ENCODE peak calls at places on chromosomes 4 and X, in six cellular contexts. One of them, this sample, is unnamed.

GRCh38 chr4:185651137-185651677 is 115.9 kb upstream of the PDLIM3 start:
- DNase-seq in tibial artery: no peak
- DNase-seq in OCI-LY7: no peak
- DNase-seq in ascending aorta: no peak
- DNase-seq in type B pancreatic cell: no peak
- DNase-seq in hepatocyte: no peak
- DNase-seq in this sample: no peak

GRCh38 chr4:109701566-109702399 is 1.5 kb downstream of the CASP6 start:
- DNase-seq in hepatocyte: peak; percentile 61
- DNase-seq in ascending aorta: no peak
- DNase-seq in type B pancreatic cell: no peak
- DNase-seq in OCI-LY7: peak; percentile 11
- DNase-seq in tibial artery: no peak
- DNase-seq in this sample: no peak

GRCh38 chrX:102976793-102977495 is 39.9 kb downstream of the RAB40AL start:
- DNase-seq in type B pancreatic cell: no peak
- DNase-seq in hepatocyte: no peak
- DNase-seq in tibial artery: no peak
- DNase-seq in ascending aorta: no peak
- DNase-seq in OCI-LY7: no peak
- DNase-seq in this sample: peak; percentile 18

GRCh38 chr4:106809083-106809482 is 227.0 kb downstream of the DKK2 start:
- DNase-seq in ascending aorta: no peak
- DNase-seq in tibial artery: no peak
- DNase-seq in type B pancreatic cell: no peak
- DNase-seq in hepatocyte: peak; percentile 49
- DNase-seq in OCI-LY7: no peak
- DNase-seq in this sample: peak; percentile 34

GRCh38 chr4:140790171-140790570 is 34.0 kb upstream of the TBC1D9 start:
- DNase-seq in type B pancreatic cell: no peak
- DNase-seq in ascending aorta: no peak
- DNase-seq in OCI-LY7: no peak
- DNase-seq in tibial artery: no peak
- DNase-seq in hepatocyte: no peak
- DNase-seq in this sample: no peak

GRCh38 chr4:163191999-163192398 is 25.3 kb upstream of the NAF1 start:
- DNase-seq in type B pancreatic cell: no peak
- DNase-seq in OCI-LY7: peak; percentile 11
- DNase-seq in ascending aorta: no peak
- DNase-seq in tibial artery: no peak
- DNase-seq in hepatocyte: no peak
- DNase-seq in this sample: no peak

GRCh38 chrX:138865093-138865649 is 153.7 kb upstream of the FGF13 start:
- DNase-seq in ascending aorta: no peak
- DNase-seq in type B pancreatic cell: no peak
- DNase-seq in tibial artery: no peak
- DNase-seq in OCI-LY7: no peak
- DNase-seq in hepatocyte: no peak
- DNase-seq in this sample: no peak

GRCh38 chr4:3291969-3292570 is 751 bp upstream of the RGS12 start:
- DNase-seq in tibial artery: peak; percentile 54
- DNase-seq in OCI-LY7: peak; percentile 4
- DNase-seq in ascending aorta: peak; percentile 83
- DNase-seq in type B pancreatic cell: peak; percentile 74
- DNase-seq in hepatocyte: peak; percentile 80
- DNase-seq in this sample: no peak

GRCh38 chrX:153539171-153539978 is 21.9 kb downstream of the ATP2B3 start:
- DNase-seq in OCI-LY7: peak; percentile 39
- DNase-seq in tibial artery: peak; percentile 32
- DNase-seq in hepatocyte: peak; percentile 79
- DNase-seq in ascending aorta: peak; percentile 74
- DNase-seq in type B pancreatic cell: peak; percentile 82
- DNase-seq in this sample: peak; percentile 4

GRCh38 chr4:186037692-186038658 is 31.0 kb upstream of the TLR3 start:
- DNase-seq in tibial artery: peak; percentile 45
- DNase-seq in type B pancreatic cell: no peak
- DNase-seq in ascending aorta: no peak
- DNase-seq in hepatocyte: peak; percentile 83
- DNase-seq in OCI-LY7: peak; percentile 73
- DNase-seq in this sample: peak; percentile 59

GRCh38 chrX:103293118-103293517 is 16.6 kb upstream of the TCEAL5 start:
- DNase-seq in OCI-LY7: no peak
- DNase-seq in ascending aorta: no peak
- DNase-seq in type B pancreatic cell: no peak
- DNase-seq in tibial artery: no peak
- DNase-seq in hepatocyte: no peak
- DNase-seq in this sample: no peak

GRCh38 chrX:28189011-28189410 is 207.8 kb upstream of the DCAF8L1 start:
- DNase-seq in type B pancreatic cell: no peak
- DNase-seq in hepatocyte: no peak
- DNase-seq in OCI-LY7: no peak
- DNase-seq in ascending aorta: no peak
- DNase-seq in tibial artery: no peak
- DNase-seq in this sample: no peak

GRCh38 chr4:120432451-120432850 is 365.8 kb upstream of the MAD2L1 start:
- DNase-seq in ascending aorta: no peak
- DNase-seq in OCI-LY7: no peak
- DNase-seq in hepatocyte: no peak
- DNase-seq in tibial artery: no peak
- DNase-seq in type B pancreatic cell: no peak
- DNase-seq in this sample: no peak

GRCh38 chr4:67545199-67545995 is at the start of gene CENPC:
- DNase-seq in hepatocyte: peak; percentile 98
- DNase-seq in ascending aorta: peak; percentile 98
- DNase-seq in OCI-LY7: peak; percentile 98
- DNase-seq in tibial artery: peak; percentile 98
- DNase-seq in type B pancreatic cell: peak; percentile 93
- DNase-seq in this sample: peak; percentile 94

GRCh38 chr4:156255205-156255604 is 301.5 kb upstream of the CTSO start:
- DNase-seq in hepatocyte: no peak
- DNase-seq in type B pancreatic cell: no peak
- DNase-seq in ascending aorta: no peak
- DNase-seq in tibial artery: no peak
- DNase-seq in OCI-LY7: no peak
- DNase-seq in this sample: no peak

GRCh38 chrX:136577562-136577961 is 45.5 kb downstream of the VGLL1 start:
- DNase-seq in ascending aorta: no peak
- DNase-seq in tibial artery: peak; percentile 28
- DNase-seq in type B pancreatic cell: no peak
- DNase-seq in OCI-LY7: peak; percentile 34
- DNase-seq in hepatocyte: peak; percentile 61
- DNase-seq in this sample: no peak

GRCh38 chr4:15400911-15401671 is 26.7 kb upstream of the C1QTNF7 start:
- DNase-seq in OCI-LY7: no peak
- DNase-seq in ascending aorta: peak; percentile 89
- DNase-seq in tibial artery: peak; percentile 81
- DNase-seq in hepatocyte: peak; percentile 13
- DNase-seq in type B pancreatic cell: no peak
- DNase-seq in this sample: peak; percentile 62

GRCh38 chr4:106270708-106271107 is 45.3 kb downstream of the TBCK start:
- DNase-seq in hepatocyte: no peak
- DNase-seq in ascending aorta: no peak
- DNase-seq in tibial artery: no peak
- DNase-seq in type B pancreatic cell: no peak
- DNase-seq in OCI-LY7: no peak
- DNase-seq in this sample: no peak

GRCh38 chr4:74410272-74410671 is 34.7 kb upstream of the AREG start:
- DNase-seq in OCI-LY7: no peak
- DNase-seq in ascending aorta: no peak
- DNase-seq in hepatocyte: no peak
- DNase-seq in tibial artery: no peak
- DNase-seq in type B pancreatic cell: no peak
- DNase-seq in this sample: no peak

GRCh38 chr4:47031713-47032404 is 492 bp downstream of the GABRB1 start:
- DNase-seq in type B pancreatic cell: no peak
- DNase-seq in ascending aorta: no peak
- DNase-seq in hepatocyte: peak; percentile 35
- DNase-seq in OCI-LY7: no peak
- DNase-seq in tibial artery: no peak
- DNase-seq in this sample: no peak

GRCh38 chrX:122055979-122056715 is 1008.7 kb downstream of the GLUD2 start:
- DNase-seq in ascending aorta: no peak
- DNase-seq in type B pancreatic cell: no peak
- DNase-seq in OCI-LY7: no peak
- DNase-seq in hepatocyte: no peak
- DNase-seq in tibial artery: no peak
- DNase-seq in this sample: no peak

GRCh38 chrX:50697691-50698090 is 116.3 kb downstream of the SHROOM4 start:
- DNase-seq in OCI-LY7: no peak
- DNase-seq in hepatocyte: peak; percentile 44
- DNase-seq in ascending aorta: no peak
- DNase-seq in tibial artery: no peak
- DNase-seq in type B pancreatic cell: no peak
- DNase-seq in this sample: peak; percentile 22

GRCh38 chrX:134247492-134247891 is 10.5 kb downstream of the CCDC160 start:
- DNase-seq in type B pancreatic cell: no peak
- DNase-seq in OCI-LY7: no peak
- DNase-seq in ascending aorta: no peak
- DNase-seq in tibial artery: no peak
- DNase-seq in hepatocyte: no peak
- DNase-seq in this sample: no peak

GRCh38 chrX:134244043-134244442 is 7.1 kb downstream of the CCDC160 start:
- DNase-seq in tibial artery: no peak
- DNase-seq in hepatocyte: no peak
- DNase-seq in type B pancreatic cell: no peak
- DNase-seq in OCI-LY7: no peak
- DNase-seq in ascending aorta: no peak
- DNase-seq in this sample: no peak

GRCh38 chrX:134249231-134249630 is 12.2 kb downstream of the CCDC160 start:
- DNase-seq in hepatocyte: no peak
- DNase-seq in ascending aorta: no peak
- DNase-seq in tibial artery: no peak
- DNase-seq in OCI-LY7: no peak
- DNase-seq in type B pancreatic cell: no peak
- DNase-seq in this sample: no peak

GRCh38 chrX:134241960-134242619 is 5.1 kb downstream of the CCDC160 start:
- DNase-seq in OCI-LY7: no peak
- DNase-seq in hepatocyte: no peak
- DNase-seq in ascending aorta: no peak
- DNase-seq in type B pancreatic cell: no peak
- DNase-seq in tibial artery: no peak
- DNase-seq in this sample: no peak

DNA sequence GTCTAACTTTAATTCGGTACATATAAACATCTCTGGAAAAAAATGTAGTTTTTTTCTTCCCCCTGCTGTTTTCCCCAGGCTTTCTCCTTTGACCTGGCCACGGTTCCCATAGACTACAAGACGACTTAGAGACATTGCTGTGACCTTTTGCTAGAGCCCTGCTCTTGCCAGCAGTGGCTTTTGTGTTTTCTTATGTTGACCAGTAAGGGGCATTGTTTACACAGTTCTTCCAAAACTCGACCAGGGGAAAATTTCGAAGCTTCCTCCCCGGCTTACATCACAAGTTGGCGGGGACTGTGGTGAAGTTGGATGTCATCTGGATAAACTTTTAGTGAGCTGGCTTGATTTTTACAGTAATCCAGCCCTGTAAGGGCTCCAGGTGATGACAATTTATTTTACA is 9.3 kb downstream of the CCDC160 start:
- DNase-seq in tibial artery: no peak
- DNase-seq in hepatocyte: no peak
- DNase-seq in type B pancreatic cell: no peak
- DNase-seq in ascending aorta: no peak
- DNase-seq in OCI-LY7: peak; percentile 18
- DNase-seq in this sample: peak; percentile 2
- TF ChIP-seq CTCF in tibial artery: no peak
- TF ChIP-seq CTCF in hepatocyte: no peak
- TF ChIP-seq CTCF in type B pancreatic cell: no peak
- TF ChIP-seq CTCF in ascending aorta: no peak
- TF ChIP-seq CTCF in OCI-LY7: peak; percentile 39
- TF ChIP-seq CTCF in this sample: no peak

GRCh38 chr4:1578968-1579833 is 104.9 kb downstream of the FAM53A start:
- DNase-seq in hepatocyte: peak; percentile 82
- DNase-seq in ascending aorta: peak; percentile 91
- DNase-seq in OCI-LY7: peak; percentile 56
- DNase-seq in type B pancreatic cell: no peak
- DNase-seq in tibial artery: peak; percentile 83
- DNase-seq in this sample: peak; percentile 42
- TF ChIP-seq CTCF in hepatocyte: peak; percentile 62
- TF ChIP-seq CTCF in ascending aorta: peak; percentile 43
- TF ChIP-seq CTCF in OCI-LY7: peak; percentile 71
- TF ChIP-seq CTCF in type B pancreatic cell: peak; percentile 87
- TF ChIP-seq CTCF in tibial artery: peak; percentile 54
- TF ChIP-seq CTCF in this sample: peak; percentile 30

GRCh38 chrX:70907900-70908299 is 611 bp downstream of the TEX11 start:
- DNase-seq in type B pancreatic cell: no peak
- DNase-seq in tibial artery: no peak
- DNase-seq in hepatocyte: no peak
- DNase-seq in ascending aorta: no peak
- DNase-seq in OCI-LY7: no peak
- DNase-seq in this sample: no peak

DNA sequence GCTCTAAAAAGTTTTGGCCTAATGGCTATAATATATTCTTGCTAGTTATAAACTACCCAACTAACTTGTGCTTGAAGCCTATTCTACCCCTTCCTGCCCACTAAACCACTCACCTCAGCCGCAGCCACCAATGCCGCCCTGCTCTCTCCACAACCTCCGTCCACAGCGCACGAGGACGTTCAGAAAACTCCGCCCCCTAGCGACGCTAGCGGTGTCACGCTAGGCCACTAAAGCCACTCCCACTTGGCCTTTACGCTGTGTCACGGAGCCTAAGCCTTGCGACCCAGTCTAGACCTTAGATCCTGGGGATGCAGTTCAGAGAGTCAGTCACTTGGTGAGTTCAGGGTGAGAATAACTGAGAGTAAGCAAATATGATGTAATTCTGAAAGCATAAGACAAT is at the start of gene TEX11:
- DNase-seq in type B pancreatic cell: no peak
- DNase-seq in hepatocyte: no peak
- DNase-seq in ascending aorta: no peak
- DNase-seq in tibial artery: no peak
- DNase-seq in OCI-LY7: no peak
- DNase-seq in this sample: no peak
- TF ChIP-seq CTCF in type B pancreatic cell: no peak
- TF ChIP-seq CTCF in hepatocyte: no peak
- TF ChIP-seq CTCF in ascending aorta: no peak
- TF ChIP-seq CTCF in tibial artery: no peak
- TF ChIP-seq CTCF in OCI-LY7: no peak
- TF ChIP-seq CTCF in this sample: no peak

DNA sequence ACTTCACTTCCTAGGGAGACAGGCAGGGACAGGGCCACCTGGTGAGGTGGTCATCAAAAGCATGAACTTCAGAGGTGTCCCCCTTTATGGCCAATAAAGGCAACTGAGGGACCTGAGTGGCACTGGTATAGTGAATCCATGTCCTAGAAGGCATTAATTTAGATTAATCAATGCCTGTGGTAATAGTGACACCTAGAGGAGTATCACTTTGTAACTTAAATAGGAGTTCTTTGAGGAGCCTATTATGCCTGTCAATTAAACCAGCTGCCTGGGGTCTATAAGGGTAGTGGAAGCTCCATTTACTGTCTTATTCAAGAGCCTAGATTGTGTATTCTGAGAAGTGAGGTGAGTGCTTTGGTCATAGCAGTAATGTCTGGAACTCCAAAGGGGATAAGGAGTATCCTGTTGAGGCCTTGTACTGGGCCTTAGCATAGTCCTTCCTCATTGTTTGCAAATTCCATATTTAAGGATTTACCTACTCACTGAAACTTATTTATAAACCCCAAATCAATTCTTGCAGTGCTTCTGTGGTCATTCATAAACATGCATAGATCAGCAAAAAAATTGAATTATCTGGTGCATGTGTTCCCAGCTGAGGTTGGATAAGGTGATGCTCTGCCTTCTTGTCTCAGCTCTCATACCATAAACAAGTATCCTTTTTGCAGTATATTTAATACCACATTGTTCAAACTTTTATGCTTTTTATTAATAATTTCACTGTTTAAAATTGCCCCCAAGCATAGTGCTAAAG is 213.8 kb upstream of the RADX start:
- DNase-seq in OCI-LY7: peak; percentile 7
- DNase-seq in ascending aorta: no peak
- DNase-seq in hepatocyte: no peak
- DNase-seq in type B pancreatic cell: no peak
- DNase-seq in tibial artery: no peak
- DNase-seq in this sample: no peak
- TF ChIP-seq CTCF in OCI-LY7: peak; percentile 50
- TF ChIP-seq CTCF in ascending aorta: no peak
- TF ChIP-seq CTCF in hepatocyte: peak; percentile 24
- TF ChIP-seq CTCF in type B pancreatic cell: peak; percentile 34
- TF ChIP-seq CTCF in tibial artery: no peak
- TF ChIP-seq CTCF in this sample: no peak